ENCODE peak calls at places on chromosomes 4 and X, in four cellular contexts. One of them, this sample, is unnamed.

GRCh38 chrX:103157511-103158316 is 57.2 kb upstream of the BEX4 start:
- DNase-seq in activated CD8-positive, alpha-beta T cell treated with anti-CD3 and anti-CD28 coated beads for 36 hours: peak; percentile 19
- DNase-seq in MM.1S: peak; percentile 48
- DNase-seq in gastrocnemius medialis: no peak
- DNase-seq in this sample: peak; percentile 20

GRCh38 chr4:103152381-103152780 is 45.8 kb downstream of the CENPE start:
- DNase-seq in activated CD8-positive, alpha-beta T cell treated with anti-CD3 and anti-CD28 coated beads for 36 hours: no peak
- DNase-seq in MM.1S: no peak
- DNase-seq in gastrocnemius medialis: no peak
- DNase-seq in this sample: no peak

GRCh38 chrX:107701493-107702121 is 73.3 kb downstream of the PRPS1 start:
- DNase-seq in activated CD8-positive, alpha-beta T cell treated with anti-CD3 and anti-CD28 coated beads for 36 hours: no peak
- DNase-seq in MM.1S: no peak
- DNase-seq in gastrocnemius medialis: no peak
- DNase-seq in this sample: no peak

GRCh38 chrX:70826715-70827114 is 81.8 kb downstream of the TEX11 start:
- DNase-seq in activated CD8-positive, alpha-beta T cell treated with anti-CD3 and anti-CD28 coated beads for 36 hours: no peak
- DNase-seq in MM.1S: no peak
- DNase-seq in gastrocnemius medialis: no peak
- DNase-seq in this sample: no peak

GRCh38 chr4:94516999-94517398 is 65.3 kb downstream of the PDLIM5 start:
- DNase-seq in activated CD8-positive, alpha-beta T cell treated with anti-CD3 and anti-CD28 coated beads for 36 hours: no peak
- DNase-seq in MM.1S: no peak
- DNase-seq in gastrocnemius medialis: no peak
- DNase-seq in this sample: peak; percentile 50

GRCh38 chrX:147226801-147227200 is 412.3 kb upstream of the CXorf51A start:
- DNase-seq in activated CD8-positive, alpha-beta T cell treated with anti-CD3 and anti-CD28 coated beads for 36 hours: no peak
- DNase-seq in MM.1S: no peak
- DNase-seq in gastrocnemius medialis: no peak
- DNase-seq in this sample: no peak

GRCh38 chr4:70239497-70239896 is 2.9 kb upstream of the CSN3 start:
- DNase-seq in activated CD8-positive, alpha-beta T cell treated with anti-CD3 and anti-CD28 coated beads for 36 hours: no peak
- DNase-seq in MM.1S: no peak
- DNase-seq in gastrocnemius medialis: no peak
- DNase-seq in this sample: no peak

GRCh38 chr4:138841341-138841740 is 174.2 kb upstream of the NOCT start:
- DNase-seq in activated CD8-positive, alpha-beta T cell treated with anti-CD3 and anti-CD28 coated beads for 36 hours: no peak
- DNase-seq in MM.1S: no peak
- DNase-seq in gastrocnemius medialis: no peak
- DNase-seq in this sample: no peak

GRCh38 chrX:115330498-115331138 is 41.1 kb downstream of the LUZP4 start:
- DNase-seq in activated CD8-positive, alpha-beta T cell treated with anti-CD3 and anti-CD28 coated beads for 36 hours: peak; percentile 7
- DNase-seq in MM.1S: peak; percentile 49
- DNase-seq in gastrocnemius medialis: peak; percentile 3
- DNase-seq in this sample: peak; percentile 40

DNA sequence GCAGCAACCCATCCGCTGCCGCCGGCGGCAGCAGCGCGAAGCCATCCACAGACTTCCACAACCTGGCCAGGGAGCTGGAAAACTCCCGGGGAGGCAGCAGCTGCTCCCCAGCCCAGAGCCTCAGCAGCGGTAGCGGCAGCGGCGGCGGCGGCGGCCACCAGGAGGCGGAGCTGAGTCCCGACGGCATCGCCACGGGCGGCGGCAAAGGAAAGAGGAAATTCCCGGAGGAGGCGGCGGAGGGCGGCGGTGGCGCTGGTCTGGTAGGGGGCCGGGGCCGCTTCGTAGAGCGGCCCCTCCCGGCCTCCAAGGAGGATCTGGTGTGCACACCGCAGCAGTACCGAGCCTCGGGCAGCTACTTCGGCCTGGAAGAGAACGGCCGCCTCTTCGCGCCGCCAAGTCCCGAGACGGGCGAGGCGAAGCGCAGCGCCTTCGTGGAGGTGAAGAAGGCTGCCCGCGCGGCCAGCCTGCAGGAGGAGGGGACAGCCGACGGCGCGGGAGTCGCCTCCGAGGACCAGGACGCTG is 4.9 kb downstream of the PRDM8 start:
- DNase-seq in activated CD8-positive, alpha-beta T cell treated with anti-CD3 and anti-CD28 coated beads for 36 hours: peak; percentile 77
- DNase-seq in MM.1S: peak; percentile 45
- DNase-seq in gastrocnemius medialis: no peak
- DNase-seq in this sample: peak; percentile 83
- TF ChIP-seq CTCF in activated CD8-positive, alpha-beta T cell treated with anti-CD3 and anti-CD28 coated beads for 36 hours: peak; percentile 77
- TF ChIP-seq CTCF in MM.1S: peak; percentile 70
- TF ChIP-seq CTCF in gastrocnemius medialis: peak; percentile 78
- TF ChIP-seq CTCF in this sample: peak; percentile 93

DNA sequence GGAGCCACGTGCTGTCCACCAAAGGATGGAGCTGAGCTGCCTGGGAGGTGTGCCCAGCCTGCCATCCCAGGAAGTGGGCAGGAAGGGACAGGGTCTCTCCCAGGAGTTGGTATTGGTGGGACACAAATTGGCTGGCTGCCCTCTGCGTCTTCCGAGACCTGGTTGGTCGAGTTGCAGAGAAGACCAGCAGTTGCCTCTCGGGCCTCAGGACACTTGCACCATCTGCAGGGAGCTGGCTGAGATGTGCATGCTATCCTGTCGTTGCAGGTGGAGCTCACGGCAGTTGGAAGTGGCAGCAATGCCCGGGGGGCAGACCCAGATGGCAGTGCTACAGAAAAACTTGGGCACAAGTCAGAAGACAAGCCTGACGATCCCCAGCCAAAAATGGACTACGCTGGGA is 30.2 kb downstream of the BCORL1 start:
- DNase-seq in activated CD8-positive, alpha-beta T cell treated with anti-CD3 and anti-CD28 coated beads for 36 hours: no peak
- DNase-seq in MM.1S: no peak
- DNase-seq in gastrocnemius medialis: no peak
- DNase-seq in this sample: no peak
- TF ChIP-seq CTCF in activated CD8-positive, alpha-beta T cell treated with anti-CD3 and anti-CD28 coated beads for 36 hours: no peak
- TF ChIP-seq CTCF in MM.1S: no peak
- TF ChIP-seq CTCF in gastrocnemius medialis: no peak
- TF ChIP-seq CTCF in this sample: no peak

DNA sequence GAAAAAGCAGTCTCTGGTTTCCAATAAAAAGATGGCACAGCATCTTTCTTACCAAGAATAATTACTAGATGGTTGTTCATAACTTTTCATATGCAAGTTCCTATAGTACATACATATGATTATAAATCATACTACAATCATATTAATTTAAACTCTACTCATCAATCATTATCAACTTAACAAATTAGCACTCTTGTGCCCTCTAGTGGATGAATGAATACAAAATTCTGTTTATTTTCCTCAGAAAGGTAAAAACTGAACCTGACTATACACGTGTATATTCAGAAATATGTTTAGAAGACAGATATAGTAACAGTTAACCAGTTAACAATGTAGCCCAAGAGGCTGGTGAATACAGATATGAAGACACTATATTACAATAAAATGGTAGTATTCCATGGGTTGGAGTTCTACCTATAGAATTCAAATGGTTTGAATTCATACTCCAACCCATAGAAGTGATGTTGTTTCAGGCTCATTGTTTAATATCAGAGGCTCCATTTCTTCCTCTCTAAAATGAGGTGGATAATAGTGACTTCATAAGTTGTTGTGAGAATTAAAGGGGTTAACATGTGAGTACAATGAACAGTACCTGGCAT is 100.0 kb downstream of the ADAMTS3 start:
- DNase-seq in activated CD8-positive, alpha-beta T cell treated with anti-CD3 and anti-CD28 coated beads for 36 hours: no peak
- DNase-seq in MM.1S: peak; percentile 46
- DNase-seq in gastrocnemius medialis: no peak
- DNase-seq in this sample: peak; percentile 32
- TF ChIP-seq CTCF in activated CD8-positive, alpha-beta T cell treated with anti-CD3 and anti-CD28 coated beads for 36 hours: peak; percentile 67
- TF ChIP-seq CTCF in MM.1S: peak; percentile 52
- TF ChIP-seq CTCF in gastrocnemius medialis: no peak
- TF ChIP-seq CTCF in this sample: peak; percentile 91

GRCh38 chrX:11765449-11765848 is 7.4 kb downstream of the MSL3 start:
- DNase-seq in activated CD8-positive, alpha-beta T cell treated with anti-CD3 and anti-CD28 coated beads for 36 hours: no peak
- DNase-seq in MM.1S: no peak
- DNase-seq in gastrocnemius medialis: no peak
- DNase-seq in this sample: no peak
- TF ChIP-seq CTCF in activated CD8-positive, alpha-beta T cell treated with anti-CD3 and anti-CD28 coated beads for 36 hours: no peak
- TF ChIP-seq CTCF in MM.1S: no peak
- TF ChIP-seq CTCF in gastrocnemius medialis: no peak
- TF ChIP-seq CTCF in this sample: no peak

DNA sequence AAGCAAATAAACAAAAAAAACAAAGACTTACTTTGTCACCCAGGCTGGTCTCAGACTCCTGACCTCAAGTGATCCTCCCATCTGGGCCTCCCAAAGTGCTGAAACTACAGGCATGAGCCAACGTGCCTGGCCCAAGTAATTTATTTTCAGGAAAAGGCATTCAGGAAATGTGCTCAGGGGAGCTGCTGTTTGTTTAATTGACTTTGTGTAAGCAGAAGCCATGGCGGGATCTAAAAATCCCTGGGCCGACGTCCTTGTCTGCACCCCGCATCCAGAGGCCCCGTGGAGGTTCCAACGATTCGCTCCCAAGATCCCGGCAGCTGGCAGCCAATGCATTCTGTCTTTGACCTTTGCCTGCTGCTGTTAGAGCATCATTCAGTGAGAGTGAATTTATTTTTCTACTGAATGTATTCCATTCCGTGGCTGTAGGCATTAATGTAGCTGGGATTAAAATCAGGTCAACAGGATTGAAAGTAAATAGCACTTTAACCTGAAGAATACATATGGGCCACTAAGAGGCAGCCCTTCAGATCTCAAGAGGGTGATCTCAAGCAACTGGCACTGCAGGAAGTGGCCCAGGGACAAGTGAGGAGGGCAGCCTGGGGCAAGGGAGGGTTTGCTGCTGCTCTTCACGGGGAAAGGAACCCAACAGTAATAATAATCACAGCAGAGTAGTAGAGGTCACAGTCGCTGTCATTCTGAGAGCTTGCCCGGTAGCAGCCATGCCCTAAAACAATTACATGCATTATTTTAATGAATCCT is 75.2 kb downstream of the PSAPL1 start:
- DNase-seq in activated CD8-positive, alpha-beta T cell treated with anti-CD3 and anti-CD28 coated beads for 36 hours: no peak
- DNase-seq in MM.1S: no peak
- DNase-seq in gastrocnemius medialis: no peak
- DNase-seq in this sample: no peak
- TF ChIP-seq CTCF in activated CD8-positive, alpha-beta T cell treated with anti-CD3 and anti-CD28 coated beads for 36 hours: no peak
- TF ChIP-seq CTCF in MM.1S: no peak
- TF ChIP-seq CTCF in gastrocnemius medialis: no peak
- TF ChIP-seq CTCF in this sample: no peak

DNA sequence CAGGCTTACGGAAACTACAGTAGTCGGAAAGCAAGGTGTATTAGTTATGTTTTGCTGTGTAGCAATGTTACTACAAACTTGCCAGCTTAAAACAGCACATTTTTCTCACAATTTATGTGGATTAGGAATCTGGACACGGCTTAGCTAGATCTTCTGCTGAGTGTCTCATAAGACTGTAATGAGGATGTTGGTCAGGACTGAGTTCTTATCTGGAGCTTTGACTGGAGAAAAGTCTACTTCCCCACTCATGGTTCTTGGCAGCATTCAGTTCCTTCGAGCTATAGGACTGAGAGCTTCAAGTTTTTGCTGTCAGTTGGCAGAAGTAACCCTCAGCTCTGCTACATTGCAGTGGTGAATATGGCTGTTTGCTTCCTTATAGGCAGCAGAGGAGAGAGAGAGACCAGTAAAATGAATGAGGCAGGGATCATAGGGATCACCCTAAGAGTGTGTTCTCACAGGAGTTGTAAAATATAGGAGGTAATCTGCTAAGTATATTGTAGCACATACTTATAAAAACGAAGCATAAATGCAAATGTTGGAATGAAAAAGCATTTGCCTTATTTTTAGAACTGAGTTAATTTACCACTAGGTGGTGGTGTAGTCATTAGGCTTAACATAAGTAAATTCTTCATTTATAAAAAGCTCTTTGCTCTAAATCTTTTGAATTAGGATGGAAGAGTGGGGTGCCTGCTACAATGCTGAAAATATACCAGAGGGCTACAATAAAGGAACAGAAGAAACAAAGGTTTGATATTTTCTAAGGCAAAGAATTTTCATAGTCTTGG is 38.6 kb downstream of the ALG13 start:
- DNase-seq in activated CD8-positive, alpha-beta T cell treated with anti-CD3 and anti-CD28 coated beads for 36 hours: no peak
- DNase-seq in MM.1S: peak; percentile 41
- DNase-seq in gastrocnemius medialis: no peak
- DNase-seq in this sample: peak; percentile 18
- TF ChIP-seq CTCF in activated CD8-positive, alpha-beta T cell treated with anti-CD3 and anti-CD28 coated beads for 36 hours: peak; percentile 11
- TF ChIP-seq CTCF in MM.1S: peak; percentile 51
- TF ChIP-seq CTCF in gastrocnemius medialis: no peak
- TF ChIP-seq CTCF in this sample: peak; percentile 63

GRCh38 chr4:164945146-164945545 is 32.3 kb downstream of the TRIM61 start:
- DNase-seq in activated CD8-positive, alpha-beta T cell treated with anti-CD3 and anti-CD28 coated beads for 36 hours: no peak
- DNase-seq in MM.1S: no peak
- DNase-seq in gastrocnemius medialis: no peak
- DNase-seq in this sample: no peak

GRCh38 chr4:164946810-164947209 is 30.6 kb downstream of the TRIM61 start:
- DNase-seq in activated CD8-positive, alpha-beta T cell treated with anti-CD3 and anti-CD28 coated beads for 36 hours: no peak
- DNase-seq in MM.1S: no peak
- DNase-seq in gastrocnemius medialis: no peak
- DNase-seq in this sample: no peak

GRCh38 chr4:164952551-164952950 is 24.9 kb downstream of the TRIM61 start:
- DNase-seq in activated CD8-positive, alpha-beta T cell treated with anti-CD3 and anti-CD28 coated beads for 36 hours: no peak
- DNase-seq in MM.1S: no peak
- DNase-seq in gastrocnemius medialis: no peak
- DNase-seq in this sample: no peak

GRCh38 chr4:164948943-164949342 is 28.5 kb downstream of the TRIM61 start:
- DNase-seq in activated CD8-positive, alpha-beta T cell treated with anti-CD3 and anti-CD28 coated beads for 36 hours: no peak
- DNase-seq in MM.1S: no peak
- DNase-seq in gastrocnemius medialis: no peak
- DNase-seq in this sample: no peak

GRCh38 chr4:164949448-164950118 is 27.9 kb downstream of the TRIM61 start:
- DNase-seq in activated CD8-positive, alpha-beta T cell treated with anti-CD3 and anti-CD28 coated beads for 36 hours: no peak
- DNase-seq in MM.1S: no peak
- DNase-seq in gastrocnemius medialis: no peak
- DNase-seq in this sample: no peak
- TF ChIP-seq CTCF in activated CD8-positive, alpha-beta T cell treated with anti-CD3 and anti-CD28 coated beads for 36 hours: peak; percentile 14
- TF ChIP-seq CTCF in MM.1S: peak; percentile 46
- TF ChIP-seq CTCF in gastrocnemius medialis: no peak
- TF ChIP-seq CTCF in this sample: no peak

GRCh38 chrX:16997313-16997712 is 50.9 kb downstream of the REPS2 start:
- DNase-seq in activated CD8-positive, alpha-beta T cell treated with anti-CD3 and anti-CD28 coated beads for 36 hours: no peak
- DNase-seq in MM.1S: no peak
- DNase-seq in gastrocnemius medialis: no peak
- DNase-seq in this sample: no peak

GRCh38 chrX:16992902-16993301 is 46.4 kb downstream of the REPS2 start:
- DNase-seq in activated CD8-positive, alpha-beta T cell treated with anti-CD3 and anti-CD28 coated beads for 36 hours: no peak
- DNase-seq in MM.1S: no peak
- DNase-seq in gastrocnemius medialis: no peak
- DNase-seq in this sample: no peak

GRCh38 chrX:16992411-16992810 is 46.0 kb downstream of the REPS2 start:
- DNase-seq in activated CD8-positive, alpha-beta T cell treated with anti-CD3 and anti-CD28 coated beads for 36 hours: no peak
- DNase-seq in MM.1S: no peak
- DNase-seq in gastrocnemius medialis: no peak
- DNase-seq in this sample: no peak

GRCh38 chrX:16990839-16991238 is 44.4 kb downstream of the REPS2 start:
- DNase-seq in activated CD8-positive, alpha-beta T cell treated with anti-CD3 and anti-CD28 coated beads for 36 hours: no peak
- DNase-seq in MM.1S: no peak
- DNase-seq in gastrocnemius medialis: no peak
- DNase-seq in this sample: no peak

GRCh38 chrX:16993791-16994318 is 47.4 kb downstream of the REPS2 start:
- DNase-seq in activated CD8-positive, alpha-beta T cell treated with anti-CD3 and anti-CD28 coated beads for 36 hours: no peak
- DNase-seq in MM.1S: no peak
- DNase-seq in gastrocnemius medialis: no peak
- DNase-seq in this sample: no peak
- TF ChIP-seq CTCF in activated CD8-positive, alpha-beta T cell treated with anti-CD3 and anti-CD28 coated beads for 36 hours: no peak
- TF ChIP-seq CTCF in MM.1S: no peak
- TF ChIP-seq CTCF in gastrocnemius medialis: no peak
- TF ChIP-seq CTCF in this sample: no peak

DNA sequence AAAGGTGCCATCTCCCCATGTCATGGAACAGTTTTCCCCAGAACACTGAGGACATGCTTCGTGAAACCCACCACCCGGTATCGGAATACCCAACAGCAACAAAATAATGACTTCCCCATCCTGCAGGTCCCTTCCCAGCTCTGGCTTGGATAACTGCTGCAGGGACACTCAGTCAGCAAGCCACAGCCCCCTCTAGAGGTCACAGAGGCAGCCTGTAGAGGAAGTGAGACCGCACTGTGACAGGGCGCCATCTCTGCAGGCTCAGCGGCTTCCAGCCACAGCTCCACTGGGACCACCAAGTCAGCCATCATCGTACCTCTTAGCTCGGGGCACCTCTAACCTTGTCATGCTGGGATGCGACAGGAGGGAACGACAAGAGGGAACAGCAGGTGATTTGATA is 315.9 kb downstream of the LDB2 start:
- DNase-seq in activated CD8-positive, alpha-beta T cell treated with anti-CD3 and anti-CD28 coated beads for 36 hours: peak; percentile 4
- DNase-seq in MM.1S: no peak
- DNase-seq in gastrocnemius medialis: no peak
- DNase-seq in this sample: no peak
- TF ChIP-seq CTCF in activated CD8-positive, alpha-beta T cell treated with anti-CD3 and anti-CD28 coated beads for 36 hours: no peak
- TF ChIP-seq CTCF in MM.1S: no peak
- TF ChIP-seq CTCF in gastrocnemius medialis: no peak
- TF ChIP-seq CTCF in this sample: peak; percentile 61

This sample was measured in HFFc6.